ENCODE peak calls at places on chromosomes 1 and 21, in five cellular contexts. X is NT2/D1, T is fibroblast of lung, Y is IMR-90, R is GM23248. V is an unnamed sample.

GRCh38 chr1:10556430-10557005 is 81.8 kb downstream of the PEX14 start:
- DNase-seq in X (no peak), T (no peak), Y (no peak), R (no peak), V (no peak)

GRCh38 chr1:16072616-16073484 is 601 bp downstream of the FAM131C start:
- DNase-seq in X (no peak), T (no peak), Y (no peak), R (peak), V (no peak)

GRCh38 chr1:30743584-30744059 is 14.0 kb downstream of the LAPTM5 start:
- DNase-seq in X (no peak), T (no peak), Y (no peak), R (no peak), V (peak)

GRCh38 chr1:248926401-248927182 is 20.6 kb downstream of the PGBD2 start:
- DNase-seq in X (no peak), T (peak), Y (peak), R (peak), V (no peak)

GRCh38 chr21:36325373-36326010 is 5.5 kb downstream of the MORC3 start:
- DNase-seq in X (no peak), T (peak), Y (peak), R (peak), V (no peak)

GRCh38 chr1:186858923-186859322 is 30.2 kb downstream of the PLA2G4A start:
- DNase-seq in X (no peak), T (peak), Y (no peak), R (peak), V (no peak)

GRCh38 chr1:219670426-219671149 is 57.7 kb upstream of the ZC3H11B start:
- DNase-seq in X (no peak), T (peak), Y (no peak), R (no peak), V (no peak)

GRCh38 chr1:8639165-8639564 is 178.3 kb downstream of the RERE start:
- DNase-seq in X (no peak), T (no peak), Y (no peak), R (no peak), V (no peak)

GRCh38 chr1:150546294-150546937 is 2.8 kb upstream of the ADAMTSL4 start:
- DNase-seq in X (no peak), T (no peak), Y (no peak), R (no peak), V (no peak)

GRCh38 chr1:235416662-235417049 is 49.4 kb downstream of the TBCE start:
- DNase-seq in X (no peak), T (peak), Y (peak), R (peak), V (no peak)

GRCh38 chr21:33917421-33917820 is 1.8 kb upstream of the ATP5PO start:
- DNase-seq in X (no peak), T (no peak), Y (no peak), R (no peak), V (no peak)

GRCh38 chr1:3494321-3495308 is 40.1 kb downstream of the ARHGEF16 start:
- DNase-seq in X (no peak), T (no peak), Y (no peak), R (no peak), V (no peak)

GRCh38 chr1:101781437-101781836 is 215.3 kb downstream of the OLFM3 start:
- DNase-seq in X (no peak), T (peak), Y (no peak), R (peak), V (peak)

GRCh38 chr1:74057719-74058118 is 140.3 kb downstream of the LRRIQ3 start:
- DNase-seq in X (no peak), T (no peak), Y (no peak), R (no peak), V (no peak)

DNA sequence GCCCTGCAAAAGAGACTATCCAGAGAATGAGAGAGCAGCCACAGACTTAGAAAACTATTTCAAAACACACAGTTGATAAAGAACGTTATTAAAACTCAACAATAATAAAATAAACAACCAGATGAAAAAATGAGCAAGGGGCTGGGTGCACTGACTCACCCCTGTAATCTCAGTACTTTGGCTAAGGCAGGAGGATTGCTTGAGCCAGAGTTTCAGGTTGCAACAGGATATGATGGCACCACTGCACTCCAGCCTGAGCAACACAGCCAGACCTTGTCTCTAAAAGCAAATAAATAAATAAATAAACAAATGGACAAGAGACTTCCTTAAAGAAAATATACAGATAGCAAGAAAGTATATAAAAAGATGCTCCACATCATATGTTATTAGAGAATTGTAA is 144.6 kb downstream of the LRRIQ3 start:
- DNase-seq in X (no peak), T (peak), Y (peak), R (no peak), V (no peak)
- H3K9ac ChIP-seq in X (no peak), T (no peak), Y (no peak), R (no peak), V (no peak)

DNA sequence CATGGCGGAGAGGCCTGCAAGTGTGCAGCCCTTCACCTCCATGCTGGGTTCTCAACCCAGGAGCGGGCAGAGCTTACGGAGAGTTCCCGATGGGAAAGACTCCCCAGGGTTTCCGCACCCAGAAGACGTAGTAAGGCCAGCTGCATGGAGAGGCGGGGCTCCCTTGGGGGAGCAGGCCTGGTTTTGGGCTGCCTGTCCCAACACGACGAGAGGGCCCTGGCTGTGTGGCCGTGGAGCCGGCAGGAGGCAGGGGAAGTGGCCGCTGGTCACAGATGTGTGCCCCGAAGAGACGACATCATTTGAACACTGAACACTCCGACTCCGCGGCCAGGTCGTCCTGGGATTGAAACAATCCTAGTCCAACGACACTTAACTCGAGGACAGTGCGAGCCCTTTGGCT is 57.0 kb downstream of the MORN1 start:
- DNase-seq in X (no peak), T (no peak), Y (no peak), R (no peak), V (no peak)
- H3K9ac ChIP-seq in X (no peak), T (no peak), Y (no peak), R (no peak), V (no peak)

GRCh38 chr1:199161319-199161680 is 522.5 kb downstream of the PTPRC start:
- DNase-seq in X (no peak), T (no peak), Y (no peak), R (no peak), V (no peak)
- H3K9ac ChIP-seq in X (no peak), T (no peak), Y (no peak), R (no peak), V (no peak)

GRCh38 chr1:107866870-107867269 is 98.1 kb downstream of the VAV3 start:
- DNase-seq in X (no peak), T (no peak), Y (no peak), R (no peak), V (peak)
- H3K9ac ChIP-seq in X (no peak), T (no peak), Y (no peak), R (no peak), V (no peak)

GRCh38 chr1:201259476-201260235 is 23.6 kb upstream of the PKP1 start:
- DNase-seq in X (no peak), T (peak), Y (peak), R (peak), V (no peak)
- H3K9ac ChIP-seq in X (peak), T (no peak), Y (no peak), R (peak), V (no peak)

GRCh38 chr1:47194314-47194713 is 4.5 kb upstream of the PDZK1IP1 start:
- DNase-seq in X (no peak), T (no peak), Y (no peak), R (no peak), V (no peak)

GRCh38 chr1:47192458-47193384 is 2.9 kb upstream of the PDZK1IP1 start:
- DNase-seq in X (peak), T (peak), Y (peak), R (peak), V (peak)

GRCh38 chr1:47189844-47190562 is at the start of gene PDZK1IP1:
- DNase-seq in X (no peak), T (peak), Y (peak), R (peak), V (no peak)

GRCh38 chr1:47190807-47191206 is 971 bp upstream of the PDZK1IP1 start:
- DNase-seq in X (no peak), T (no peak), Y (no peak), R (no peak), V (no peak)

GRCh38 chr1:47191940-47192457 is 2.2 kb upstream of the PDZK1IP1 start:
- DNase-seq in X (no peak), T (no peak), Y (no peak), R (no peak), V (no peak)
- H3K9ac ChIP-seq in X (no peak), T (no peak), Y (peak), R (no peak), V (no peak)

GRCh38 chr1:109891930-109892329 is 18.7 kb upstream of the CSF1 start:
- DNase-seq in X (no peak), T (no peak), Y (no peak), R (no peak), V (no peak)
- H3K9ac ChIP-seq in X (no peak), T (no peak), Y (no peak), R (no peak), V (no peak)

DNA sequence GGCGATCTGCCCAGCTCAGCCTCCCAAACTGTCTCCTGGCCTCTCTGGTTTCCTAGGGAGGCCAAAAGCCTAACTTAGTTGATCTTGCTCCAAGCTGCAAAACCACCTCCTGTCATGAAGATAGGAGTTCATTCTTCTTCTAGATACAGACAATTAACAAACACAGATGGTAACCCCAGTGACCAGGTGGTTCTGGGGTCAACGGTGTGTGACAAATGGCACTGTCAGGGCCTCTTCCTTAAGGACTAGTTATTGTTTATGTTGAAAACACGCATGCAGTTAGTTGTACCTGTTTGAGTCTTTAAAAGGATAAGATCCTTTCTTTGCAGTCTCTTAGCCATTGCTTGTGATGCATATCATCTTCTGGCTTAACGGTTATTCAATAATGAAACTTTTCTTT is 4.6 kb upstream of the UMODL1 start:
- DNase-seq in X (no peak), T (no peak), Y (no peak), R (no peak), V (no peak)
- H3K9ac ChIP-seq in X (no peak), T (no peak), Y (no peak), R (no peak), V (no peak)

DNA sequence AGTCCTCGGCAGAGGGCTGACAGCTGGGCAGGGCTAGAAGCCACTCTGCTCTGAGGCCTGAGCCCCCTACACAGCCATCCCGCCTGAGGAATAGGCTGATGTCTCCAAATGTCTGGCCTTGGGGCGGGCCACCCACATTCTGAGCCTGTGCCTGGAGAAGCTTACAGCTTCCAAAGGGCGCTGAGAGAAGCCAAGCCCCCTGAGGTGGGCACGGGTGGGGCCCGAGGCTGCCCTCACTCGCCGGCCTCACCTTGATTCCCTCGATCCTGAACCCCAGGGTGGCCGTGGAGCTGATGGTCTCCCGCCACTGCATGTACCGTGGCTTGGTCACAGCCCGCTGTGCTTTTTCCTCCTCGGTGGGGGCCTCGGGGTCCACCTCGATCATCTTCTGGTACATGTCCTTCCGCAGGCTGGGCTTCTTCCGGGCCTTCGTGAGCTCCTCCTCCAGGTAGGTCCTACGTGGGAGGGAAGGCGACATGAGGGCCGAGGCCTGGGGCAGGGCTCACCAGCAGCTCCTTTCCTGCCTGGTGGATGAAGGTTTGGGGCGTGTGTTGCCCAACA is 93.2 kb downstream of the STUM start:
- DNase-seq in X (no peak), T (no peak), Y (no peak), R (no peak), V (no peak)
- H3K9ac ChIP-seq in X (no peak), T (no peak), Y (no peak), R (no peak), V (peak)

V was measured in Karpas-422.